ENCODE peak calls at places on chromosomes 11 and 22, in six cellular contexts. One of them, this sample, is unnamed.

GRCh38 chr11:134668796-134669195 is 256.8 kb upstream of the B3GAT1 start:
- DNase-seq in fibroblast of lung: no peak
- DNase-seq in lower lobe of right lung: no peak
- DNase-seq in left lung: no peak
- DNase-seq in HL-60: no peak
- DNase-seq in uterus: no peak
- DNase-seq in this sample: no peak

GRCh38 chr11:17760102-17761029 is 25.8 kb downstream of the KCNC1 start:
- DNase-seq in fibroblast of lung: peak; percentile 42
- DNase-seq in lower lobe of right lung: no peak
- DNase-seq in left lung: peak; percentile 46
- DNase-seq in HL-60: peak; percentile 53
- DNase-seq in uterus: peak; percentile 21
- DNase-seq in this sample: no peak

GRCh38 chr11:76166314-76166713 is 40.0 kb downstream of the WNT11 start:
- DNase-seq in fibroblast of lung: no peak
- DNase-seq in lower lobe of right lung: no peak
- DNase-seq in left lung: no peak
- DNase-seq in HL-60: no peak
- DNase-seq in uterus: no peak
- DNase-seq in this sample: no peak

GRCh38 chr11:67266424-67267187 is at the start of gene GRK2:
- DNase-seq in fibroblast of lung: no peak
- DNase-seq in lower lobe of right lung: peak; percentile 75
- DNase-seq in left lung: peak; percentile 89
- DNase-seq in HL-60: no peak
- DNase-seq in uterus: peak; percentile 46
- DNase-seq in this sample: no peak

GRCh38 chr11:69664901-69665300 is 10.3 kb downstream of the LTO1 start:
- DNase-seq in fibroblast of lung: no peak
- DNase-seq in lower lobe of right lung: peak; percentile 24
- DNase-seq in left lung: no peak
- DNase-seq in HL-60: no peak
- DNase-seq in uterus: no peak
- DNase-seq in this sample: no peak

GRCh38 chr11:100888836-100889235 is 201.7 kb downstream of the ARHGAP42 start:
- DNase-seq in fibroblast of lung: no peak
- DNase-seq in lower lobe of right lung: no peak
- DNase-seq in left lung: no peak
- DNase-seq in HL-60: no peak
- DNase-seq in uterus: no peak
- DNase-seq in this sample: no peak

GRCh38 chr11:126588630-126589491 is 233.4 kb downstream of the ST3GAL4 start:
- DNase-seq in fibroblast of lung: no peak
- DNase-seq in lower lobe of right lung: no peak
- DNase-seq in left lung: no peak
- DNase-seq in HL-60: no peak
- DNase-seq in uterus: no peak
- DNase-seq in this sample: no peak

GRCh38 chr22:27358096-27358870 is 443.3 kb downstream of the MN1 start:
- DNase-seq in fibroblast of lung: no peak
- DNase-seq in lower lobe of right lung: no peak
- DNase-seq in left lung: no peak
- DNase-seq in HL-60: no peak
- DNase-seq in uterus: no peak
- DNase-seq in this sample: no peak

GRCh38 chr22:32341122-32341740 is 16.4 kb upstream of the RFPL3 start:
- DNase-seq in fibroblast of lung: no peak
- DNase-seq in lower lobe of right lung: no peak
- DNase-seq in left lung: no peak
- DNase-seq in HL-60: no peak
- DNase-seq in uterus: no peak
- DNase-seq in this sample: no peak

GRCh38 chr11:119236490-119236889 is 30.4 kb downstream of the CBL start:
- DNase-seq in fibroblast of lung: peak; percentile 58
- DNase-seq in lower lobe of right lung: no peak
- DNase-seq in left lung: no peak
- DNase-seq in HL-60: no peak
- DNase-seq in uterus: no peak
- DNase-seq in this sample: no peak

GRCh38 chr11:76830639-76831312 is 29.9 kb upstream of the ACER3 start:
- DNase-seq in fibroblast of lung: peak; percentile 52
- DNase-seq in lower lobe of right lung: no peak
- DNase-seq in left lung: no peak
- DNase-seq in HL-60: no peak
- DNase-seq in uterus: no peak
- DNase-seq in this sample: peak; percentile 65

GRCh38 chr22:37371491-37371890 is 55.8 kb downstream of the ELFN2 start:
- DNase-seq in fibroblast of lung: no peak
- DNase-seq in lower lobe of right lung: no peak
- DNase-seq in left lung: no peak
- DNase-seq in HL-60: no peak
- DNase-seq in uterus: no peak
- DNase-seq in this sample: no peak

GRCh38 chr11:76233196-76233921 is 27.1 kb upstream of the WNT11 start:
- DNase-seq in fibroblast of lung: no peak
- DNase-seq in lower lobe of right lung: no peak
- DNase-seq in left lung: peak; percentile 2
- DNase-seq in HL-60: no peak
- DNase-seq in uterus: no peak
- DNase-seq in this sample: no peak

GRCh38 chr11:106624377-106624776 is 393.9 kb downstream of the GUCY1A2 start:
- DNase-seq in fibroblast of lung: peak; percentile 28
- DNase-seq in lower lobe of right lung: no peak
- DNase-seq in left lung: no peak
- DNase-seq in HL-60: no peak
- DNase-seq in uterus: no peak
- DNase-seq in this sample: no peak

GRCh38 chr11:80595011-80595410 is 1154.2 kb upstream of the TENM4 start:
- DNase-seq in fibroblast of lung: peak; percentile 66
- DNase-seq in lower lobe of right lung: no peak
- DNase-seq in left lung: no peak
- DNase-seq in HL-60: no peak
- DNase-seq in uterus: no peak
- DNase-seq in this sample: peak; percentile 12

GRCh38 chr22:26549902-26550497 is 37.7 kb upstream of the TFIP11 start:
- DNase-seq in fibroblast of lung: no peak
- DNase-seq in lower lobe of right lung: no peak
- DNase-seq in left lung: no peak
- DNase-seq in HL-60: no peak
- DNase-seq in uterus: no peak
- DNase-seq in this sample: no peak

GRCh38 chr11:2143652-2144548 is 4.7 kb upstream of the IGF2 start:
- DNase-seq in fibroblast of lung: no peak
- DNase-seq in lower lobe of right lung: no peak
- DNase-seq in left lung: peak; percentile 65
- DNase-seq in HL-60: no peak
- DNase-seq in uterus: no peak
- DNase-seq in this sample: no peak

GRCh38 chr22:45314054-45314721 is 4.5 kb downstream of the FAM118A start:
- DNase-seq in fibroblast of lung: no peak
- DNase-seq in lower lobe of right lung: no peak
- DNase-seq in left lung: peak; percentile 12
- DNase-seq in HL-60: peak; percentile 39
- DNase-seq in uterus: no peak
- DNase-seq in this sample: no peak

GRCh38 chr11:441418-442274 is at the start of gene ANO9:
- DNase-seq in fibroblast of lung: no peak
- DNase-seq in lower lobe of right lung: peak; percentile 80
- DNase-seq in left lung: peak; percentile 90
- DNase-seq in HL-60: peak; percentile 25
- DNase-seq in uterus: no peak
- DNase-seq in this sample: no peak

GRCh38 chr11:65448418-65449196 is 26.0 kb downstream of the NEAT1 start:
- DNase-seq in fibroblast of lung: peak; percentile 58
- DNase-seq in lower lobe of right lung: no peak
- DNase-seq in left lung: no peak
- DNase-seq in HL-60: no peak
- DNase-seq in uterus: peak; percentile 23
- DNase-seq in this sample: no peak

GRCh38 chr11:121367434-121367833 is 74.9 kb downstream of the SC5D start:
- DNase-seq in fibroblast of lung: peak; percentile 31
- DNase-seq in lower lobe of right lung: no peak
- DNase-seq in left lung: no peak
- DNase-seq in HL-60: peak; percentile 30
- DNase-seq in uterus: no peak
- DNase-seq in this sample: peak; percentile 15

GRCh38 chr22:27669798-27670599 is 131.6 kb downstream of the MN1 start:
- DNase-seq in fibroblast of lung: no peak
- DNase-seq in lower lobe of right lung: no peak
- DNase-seq in left lung: no peak
- DNase-seq in HL-60: no peak
- DNase-seq in uterus: no peak
- DNase-seq in this sample: no peak

DNA sequence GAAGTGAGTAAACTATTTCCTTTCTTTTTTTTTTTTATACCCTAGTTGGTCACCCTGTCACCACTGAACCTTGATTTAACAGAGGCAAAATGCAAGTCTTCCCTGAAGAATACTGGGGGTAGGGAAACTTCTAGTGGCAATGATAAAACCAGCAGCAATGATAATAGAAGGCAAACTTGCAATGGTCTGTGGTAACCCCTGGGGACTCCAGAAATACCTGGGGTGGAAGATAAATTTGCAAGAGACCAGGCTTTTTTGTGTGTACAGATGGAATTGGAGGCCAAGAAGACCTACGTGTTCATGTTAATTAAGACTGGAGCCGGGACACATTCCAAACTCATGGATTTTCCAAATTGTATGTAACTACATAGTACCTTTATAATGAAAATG is 11.6 kb downstream of the APOL5 start:
- DNase-seq in fibroblast of lung: no peak
- DNase-seq in lower lobe of right lung: no peak
- DNase-seq in left lung: no peak
- DNase-seq in HL-60: no peak
- DNase-seq in uterus: no peak
- DNase-seq in this sample: no peak
- H3K4me3 ChIP-seq in fibroblast of lung: no peak overlapping the region
- H3K4me3 ChIP-seq in lower lobe of right lung: no peak overlapping the region
- H3K4me3 ChIP-seq in left lung: no peak overlapping the region
- H3K4me3 ChIP-seq in HL-60: no peak overlapping the region
- H3K4me3 ChIP-seq in uterus: no peak overlapping the region
- H3K4me3 ChIP-seq in this sample: no peak overlapping the region

GRCh38 chr11:130189492-130190210 is 30.1 kb downstream of the ST14 start:
- DNase-seq in fibroblast of lung: no peak
- DNase-seq in lower lobe of right lung: no peak
- DNase-seq in left lung: peak; percentile 80
- DNase-seq in HL-60: no peak
- DNase-seq in uterus: no peak
- DNase-seq in this sample: no peak

GRCh38 chr11:130188585-130189347 is 29.2 kb downstream of the ST14 start:
- DNase-seq in fibroblast of lung: no peak
- DNase-seq in lower lobe of right lung: no peak
- DNase-seq in left lung: no peak
- DNase-seq in HL-60: no peak
- DNase-seq in uterus: no peak
- DNase-seq in this sample: no peak

GRCh38 chr11:130188047-130188446 is 28.5 kb downstream of the ST14 start:
- DNase-seq in fibroblast of lung: no peak
- DNase-seq in lower lobe of right lung: no peak
- DNase-seq in left lung: no peak
- DNase-seq in HL-60: no peak
- DNase-seq in uterus: no peak
- DNase-seq in this sample: no peak

GRCh38 chr11:130190371-130190881 is 30.8 kb downstream of the ST14 start:
- DNase-seq in fibroblast of lung: no peak
- DNase-seq in lower lobe of right lung: no peak
- DNase-seq in left lung: peak; percentile 77
- DNase-seq in HL-60: no peak
- DNase-seq in uterus: no peak
- DNase-seq in this sample: no peak

DNA sequence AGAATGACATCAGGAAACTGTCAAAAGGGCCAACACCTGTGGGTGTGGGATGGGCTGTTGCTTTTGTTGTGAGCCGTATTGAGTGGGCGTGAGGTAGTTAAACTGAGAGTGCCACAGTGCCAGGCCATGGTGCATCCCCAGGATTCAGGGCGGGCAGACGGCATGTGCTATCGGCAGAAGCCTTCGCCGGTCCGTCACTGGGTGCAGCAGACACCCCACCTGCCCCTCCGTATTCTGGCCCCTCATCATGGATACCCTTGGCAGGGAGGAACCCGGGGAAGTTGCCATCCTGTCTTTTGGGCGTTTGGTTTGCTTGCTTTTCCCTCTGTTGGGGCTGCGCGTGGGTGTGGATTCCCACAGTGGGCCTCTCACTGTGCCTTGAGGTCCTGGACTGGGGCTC is 27.5 kb downstream of the ST14 start:
- DNase-seq in fibroblast of lung: no peak
- DNase-seq in lower lobe of right lung: no peak
- DNase-seq in left lung: no peak
- DNase-seq in HL-60: no peak
- DNase-seq in uterus: no peak
- DNase-seq in this sample: no peak
- H3K4me3 ChIP-seq in fibroblast of lung: no peak overlapping the region
- H3K4me3 ChIP-seq in lower lobe of right lung: no peak overlapping the region
- H3K4me3 ChIP-seq in left lung: no peak overlapping the region
- H3K4me3 ChIP-seq in HL-60: no peak overlapping the region
- H3K4me3 ChIP-seq in uterus: no peak overlapping the region
- H3K4me3 ChIP-seq in this sample: no peak overlapping the region

DNA sequence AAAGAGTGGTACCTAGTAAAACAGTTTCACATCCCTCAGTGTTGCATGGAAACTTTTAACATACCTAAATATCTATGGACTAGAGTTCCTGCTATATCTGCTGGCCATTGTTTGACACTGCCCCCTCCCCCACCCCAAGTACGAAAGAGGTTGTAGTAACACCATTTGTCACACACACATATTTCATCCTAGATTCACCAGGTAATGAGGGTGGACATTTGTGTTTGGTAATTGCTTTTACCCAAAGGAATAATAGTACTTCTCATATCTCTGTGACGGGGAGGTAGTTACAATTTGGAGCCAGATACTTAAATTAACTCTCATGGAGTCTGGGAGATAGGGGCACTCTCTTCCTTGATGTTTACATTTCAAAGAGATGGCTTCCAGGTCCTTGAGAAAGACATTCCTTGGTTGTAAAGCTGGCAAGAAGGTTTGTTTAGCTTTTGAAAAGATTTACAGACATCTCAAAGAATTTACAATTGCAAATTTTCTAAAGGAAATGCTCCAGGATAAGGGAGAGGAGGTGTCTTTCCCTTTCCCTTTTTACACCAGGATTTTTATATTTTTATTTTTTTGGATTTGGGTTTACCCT is 38.8 kb downstream of the REXO2 start:
- DNase-seq in fibroblast of lung: no peak
- DNase-seq in lower lobe of right lung: no peak
- DNase-seq in left lung: no peak
- DNase-seq in HL-60: no peak
- DNase-seq in uterus: no peak
- DNase-seq in this sample: no peak
- H3K4me3 ChIP-seq in fibroblast of lung: no peak overlapping the region
- H3K4me3 ChIP-seq in lower lobe of right lung: no peak overlapping the region
- H3K4me3 ChIP-seq in left lung: no peak overlapping the region
- H3K4me3 ChIP-seq in HL-60: no peak overlapping the region
- H3K4me3 ChIP-seq in uterus: no peak overlapping the region
- H3K4me3 ChIP-seq in this sample: no peak overlapping the region

DNA sequence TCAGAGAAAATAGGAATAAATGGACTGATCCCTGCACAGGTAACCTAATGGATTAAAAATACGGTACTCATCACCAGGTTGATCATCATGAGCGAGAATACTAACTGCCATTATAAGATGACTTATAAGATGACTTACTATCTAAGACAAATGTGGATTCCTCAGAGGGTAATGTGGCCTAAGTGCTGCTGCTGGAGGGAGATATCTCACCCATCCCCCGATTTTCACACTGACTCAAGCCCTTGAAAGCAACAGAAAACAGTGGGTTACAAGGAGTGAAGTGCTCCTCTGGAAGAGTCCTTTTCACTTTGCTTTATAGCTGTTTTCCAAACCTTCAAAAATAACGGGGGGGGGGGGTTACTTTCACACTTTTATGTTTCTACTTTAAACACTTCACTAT is 920 bp downstream of the TMEM218 start:
- DNase-seq in fibroblast of lung: no peak
- DNase-seq in lower lobe of right lung: no peak
- DNase-seq in left lung: no peak
- DNase-seq in HL-60: no peak
- DNase-seq in uterus: no peak
- DNase-seq in this sample: no peak
- H3K4me3 ChIP-seq in fibroblast of lung: peak overlapping the region; percentile 74
- H3K4me3 ChIP-seq in lower lobe of right lung: peak overlapping the region; percentile 69
- H3K4me3 ChIP-seq in left lung: peak overlapping the region; percentile 75
- H3K4me3 ChIP-seq in HL-60: peak overlapping the region; percentile 91
- H3K4me3 ChIP-seq in uterus: peak overlapping the region; percentile 59
- H3K4me3 ChIP-seq in this sample: peak overlapping the region; percentile 64

This sample was measured in astrocyte of the cerebellum.